ENCODE peak calls at places on chromosomes 2 and 18, in eight cellular contexts. M, R, A, C, J, V, S and B are unnamed samples.

GRCh38 chr2:9262671-9263171 is 56.1 kb downstream of the ASAP2 start:
- DNase-seq in M (no peak), R (peak; percentile 43), A (no peak), C (no peak), J (no peak), V (no peak), S (no peak), B (no peak)

GRCh38 chr2:240966457-240966905 is 31.9 kb upstream of the SNED1 start:
- DNase-seq in M (no peak), R (no peak), A (no peak), C (peak; percentile 64), J (peak; percentile 14), V (peak; percentile 73), S (peak; percentile 3), B (no peak)

GRCh38 chr2:105678346-105678745 is 66.4 kb upstream of the NCK2 start:
- DNase-seq in M (no peak), R (no peak), A (no peak), C (no peak), J (no peak), V (no peak), S (no peak), B (no peak)

GRCh38 chr2:237156131-237156856 is 70.6 kb downstream of the COPS8 start:
- DNase-seq in M (no peak), R (peak; percentile 87), A (no peak), C (peak; percentile 60), J (no peak), V (peak; percentile 93), S (peak; percentile 82), B (no peak)

GRCh38 chr2:195645413-195645812 is 11.6 kb upstream of the SLC39A10 start:
- DNase-seq in M (no peak), R (no peak), A (no peak), C (no peak), J (no peak), V (no peak), S (no peak), B (no peak)

GRCh38 chr2:5392658-5393057 is 299.5 kb upstream of the SOX11 start:
- DNase-seq in M (no peak), R (no peak), A (no peak), C (no peak), J (no peak), V (no peak), S (no peak), B (no peak)

GRCh38 chr18:27144672-27145071 is 40.4 kb downstream of the CHST9 start:
- DNase-seq in M (no peak), R (no peak), A (no peak), C (no peak), J (no peak), V (no peak), S (no peak), B (no peak)

GRCh38 chr2:164061129-164061746 is 325.4 kb upstream of the FIGN start:
- DNase-seq in M (peak; percentile 2), R (peak; percentile 60), A (no peak), C (no peak), J (peak; percentile 33), V (no peak), S (no peak), B (no peak)

GRCh38 chr2:54845514-54845913 is 122.1 kb downstream of the EML6 start:
- DNase-seq in M (no peak), R (no peak), A (no peak), C (no peak), J (no peak), V (no peak), S (no peak), B (no peak)

GRCh38 chr2:173405171-173405750 is 50.6 kb downstream of the CDCA7 start:
- DNase-seq in M (no peak), R (no peak), A (no peak), C (no peak), J (no peak), V (no peak), S (no peak), B (no peak)

GRCh38 chr2:240582781-240583180 is 3.8 kb upstream of the CAPN10 start:
- DNase-seq in M (no peak), R (no peak), A (no peak), C (no peak), J (no peak), V (no peak), S (no peak), B (no peak)

GRCh38 chr2:36756438-36756837 is 59.9 kb downstream of the VIT start:
- DNase-seq in M (no peak), R (peak; percentile 40), A (no peak), C (no peak), J (no peak), V (no peak), S (no peak), B (no peak)

GRCh38 chr2:241157841-241158545 is 7.7 kb downstream of the PPP1R7 start:
- DNase-seq in M (no peak), R (no peak), A (no peak), C (peak; percentile 48), J (no peak), V (no peak), S (no peak), B (no peak)

GRCh38 chr2:134676960-134677359 is 41.8 kb downstream of the TMEM163 start:
- DNase-seq in M (no peak), R (no peak), A (no peak), C (no peak), J (no peak), V (no peak), S (no peak), B (no peak)

GRCh38 chr18:2985628-2986027 is 27.3 kb downstream of the LPIN2 start:
- DNase-seq in M (no peak), R (peak; percentile 68), A (no peak), C (no peak), J (no peak), V (no peak), S (no peak), B (peak; percentile 71)

GRCh38 chr2:190069936-190070696 is 7.6 kb upstream of the MSTN start:
- DNase-seq in M (peak; percentile 6), R (peak; percentile 80), A (peak; percentile 3), C (no peak), J (peak; percentile 64), V (no peak), S (no peak), B (peak; percentile 35)

GRCh38 chr18:63994783-63995399 is 25.0 kb downstream of the SERPINB8 start:
- DNase-seq in M (peak; percentile 20), R (peak; percentile 73), A (peak; percentile 24), C (no peak), J (no peak), V (peak; percentile 74), S (no peak), B (peak; percentile 29)

GRCh38 chr2:104447831-104448434 is 406.0 kb upstream of the POU3F3 start:
- DNase-seq in M (no peak), R (no peak), A (no peak), C (no peak), J (no peak), V (no peak), S (no peak), B (no peak)

GRCh38 chr2:234676109-234676858 is 179.4 kb upstream of the ARL4C start:
- DNase-seq in M (no peak), R (no peak), A (no peak), C (no peak), J (no peak), V (no peak), S (no peak), B (no peak)

GRCh38 chr2:218816561-218817011 is 15.0 kb downstream of the PRKAG3 start:
- DNase-seq in M (no peak), R (no peak), A (no peak), C (no peak), J (no peak), V (no peak), S (peak; percentile 44), B (no peak)

GRCh38 chr2:173715483-173715882 is 249.7 kb downstream of the SP3 start:
- DNase-seq in M (no peak), R (no peak), A (no peak), C (no peak), J (no peak), V (no peak), S (no peak), B (no peak)

DNA sequence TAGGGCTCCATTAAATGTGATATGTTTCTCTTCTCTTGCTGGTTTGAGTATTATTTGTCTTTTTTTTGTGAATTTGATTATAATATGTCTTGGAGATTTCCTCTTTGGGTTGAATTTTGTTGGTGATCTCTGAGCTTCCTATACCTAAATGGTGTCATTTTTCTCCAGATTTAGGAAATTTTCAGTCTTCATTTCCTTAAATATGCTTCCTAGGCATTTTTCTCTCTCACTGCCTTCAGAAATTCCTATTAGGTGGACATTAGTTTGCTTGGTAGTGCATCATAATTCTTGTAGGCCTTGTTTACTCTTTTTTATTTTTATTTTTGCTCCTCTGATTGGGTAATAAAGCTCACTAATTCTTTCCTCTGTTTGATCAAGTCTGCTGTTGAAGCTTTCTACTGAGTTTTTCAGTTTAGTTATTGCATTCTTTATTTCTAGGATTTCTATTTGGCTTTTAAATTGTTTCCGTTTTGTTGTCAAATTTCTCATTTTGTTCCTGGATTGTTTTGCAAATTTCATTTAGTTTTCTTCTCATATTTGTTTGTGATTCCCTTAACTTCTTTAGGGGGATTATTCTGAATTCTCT is 36.6 kb upstream of the CRACDL start:
- DNase-seq in M (no peak), R (no peak), A (no peak), C (no peak), J (no peak), V (no peak), S (no peak), B (no peak)
- H3K9me3 ChIP-seq in M (peaks cover 15% of the 10 kb centered on the region), R (no peaks in the 10 kb centered on the region), A (no peaks in the 10 kb centered on the region), C (peaks cover 52% of the 10 kb centered on the region), J (peaks cover 13% of the 10 kb centered on the region), V (peaks cover under 1% of the 10 kb centered on the region), S (peaks cover 27% of the 10 kb centered on the region), B (no peaks in the 10 kb centered on the region)

DNA sequence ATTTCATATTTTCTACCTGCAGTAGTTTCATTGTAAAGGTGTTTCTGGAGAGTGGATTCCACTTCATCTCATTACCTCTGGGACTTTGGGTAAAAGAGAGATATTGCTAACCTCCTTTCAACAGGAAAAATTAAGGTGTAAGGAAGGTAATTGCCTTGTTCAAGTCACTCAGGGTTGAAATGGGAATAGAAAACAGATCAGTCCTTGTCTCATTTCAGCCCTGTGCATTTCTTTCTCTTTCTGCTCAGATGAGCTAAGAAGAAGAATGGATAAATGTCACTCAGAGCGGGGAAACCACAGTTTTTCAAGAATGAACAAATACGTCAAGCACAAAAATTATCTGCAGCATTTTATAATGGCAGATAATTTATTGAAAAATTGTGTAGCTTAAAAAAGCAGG is 107.7 kb downstream of the POLE4 start:
- DNase-seq in M (no peak), R (no peak), A (no peak), C (no peak), J (no peak), V (no peak), S (no peak), B (no peak)
- H3K27ac ChIP-seq in M (no peak overlapping the region), R (no peak overlapping the region), A (no peak overlapping the region), C (no peak overlapping the region), J (no peak overlapping the region), V (no peak overlapping the region), S (no peak overlapping the region), B (no peak overlapping the region)

DNA sequence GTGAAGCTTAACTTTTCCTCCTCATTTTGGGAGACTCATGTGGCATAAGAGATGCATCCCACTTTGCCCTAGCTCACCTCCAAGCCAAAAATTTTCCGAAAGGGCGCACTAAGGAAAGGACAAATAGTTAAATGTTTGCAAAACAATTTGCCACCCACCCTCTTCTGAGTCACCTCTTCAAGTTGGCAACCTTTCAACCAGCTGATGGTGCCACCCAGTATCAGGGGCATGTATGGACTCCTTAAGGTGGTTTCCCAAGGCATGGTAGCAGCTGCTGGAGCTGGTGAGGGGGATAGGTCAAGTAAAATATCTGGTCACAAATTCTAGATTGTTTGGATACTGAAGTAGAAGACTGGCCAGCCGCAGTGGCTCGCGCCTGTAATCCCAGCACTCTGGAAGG is 17.2 kb upstream of the ITGAV start:
- DNase-seq in M (peak; percentile 13), R (no peak), A (no peak), C (no peak), J (no peak), V (no peak), S (no peak), B (no peak)
- H3K4me3 ChIP-seq in M (no peak overlapping the region), R (no peak overlapping the region), A (no peak overlapping the region), C (no peak overlapping the region), J (no peak overlapping the region), V (no peak overlapping the region), S (no peak overlapping the region), B (no peak overlapping the region)

GRCh38 chr2:145415151-145415550 is 895.2 kb upstream of the ZEB2 start:
- DNase-seq in M (no peak), R (no peak), A (no peak), C (no peak), J (no peak), V (no peak), S (no peak), B (no peak)
- H3K9me3 ChIP-seq in M (peaks cover 6% of the 10 kb centered on the region), R (no peaks in the 10 kb centered on the region), A (no peaks in the 10 kb centered on the region), C (peaks cover 8% of the 10 kb centered on the region), J (no peaks in the 10 kb centered on the region), V (peaks cover 3% of the 10 kb centered on the region), S (no peaks in the 10 kb centered on the region), B (no peaks in the 10 kb centered on the region)